ENCODE peak calls at places on chromosomes 2 and 18, in four cellular contexts. P, S, X and N are unnamed samples.

GRCh38 chr2:42928161-42928691 is 135.8 kb upstream of the HAAO start:
- DNase-seq in S (no peak), P (no peak), X (no peak), N (no peak)

GRCh38 chr2:221289389-221289788 is 282.7 kb downstream of the EPHA4 start:
- DNase-seq in S (no peak), X (no peak), P (no peak), N (no peak)

GRCh38 chr18:74397572-74397971 is 59.5 kb downstream of the DIPK1C start:
- DNase-seq in X (no peak), P (no peak), S (no peak), N (no peak)

GRCh38 chr2:29209551-29209950 is 94.3 kb downstream of the CLIP4 start:
- DNase-seq in P (no peak), X (no peak), S (no peak), N (no peak)

GRCh38 chr18:23855721-23856120 is 158.8 kb upstream of the TTC39C start:
- DNase-seq in X (no peak), P (no peak), S (no peak), N (no peak)

GRCh38 chr2:108363900-108364225 is 13.9 kb upstream of the SULT1C4 start:
- DNase-seq in P (no peak), X (no peak), S (no peak), N (no peak)

GRCh38 chr2:80028584-80028983 is 276.0 kb downstream of the LRRTM1 start:
- DNase-seq in S (no peak), P (no peak), X (no peak), N (no peak)

GRCh38 chr2:37790462-37790861 is 119.0 kb upstream of the CDC42EP3 start:
- DNase-seq in S (no peak), P (no peak), X (no peak), N (no peak)

GRCh38 chr2:199818754-199819153 is 32.2 kb downstream of the FTCDNL1 start:
- DNase-seq in P (no peak), X (no peak), S (no peak), N (no peak)

GRCh38 chr2:9820020-9820973 is 23.0 kb upstream of the TAF1B start:
- DNase-seq in S (no peak), P (no peak), X (no peak), N (no peak)

GRCh38 chr2:239724851-239725550 is 300.1 kb downstream of the NDUFA10 start:
- DNase-seq in P (peak; percentile 44), X (no peak), S (no peak), N (no peak)

GRCh38 chr2:8677646-8678592 is 3.9 kb upstream of the ID2 start:
- DNase-seq in X (peak; percentile 18), S (no peak), P (peak; percentile 84), N (no peak)

GRCh38 chr18:23664674-23665073 is 2.0 kb upstream of the ANKRD29 start:
- DNase-seq in X (no peak), P (no peak), S (no peak), N (no peak)

GRCh38 chr2:173963323-173963816 is 1.8 kb downstream of the SP3 start:
- DNase-seq in P (no peak), S (peak; percentile 84), X (peak; percentile 36), N (peak; percentile 53)

GRCh38 chr2:43038034-43038719 is 188.2 kb downstream of the ZFP36L2 start:
- DNase-seq in X (no peak), P (no peak), S (no peak), N (no peak)

GRCh38 chr2:239934571-239935171 is 90.5 kb downstream of the NDUFA10 start:
- DNase-seq in X (no peak), P (peak; percentile 77), S (peak; percentile 46), N (peak; percentile 53)

GRCh38 chr2:72982781-72983499 is 65.6 kb downstream of the EMX1 start:
- DNase-seq in S (no peak), X (no peak), P (no peak), N (no peak)

GRCh38 chr2:144501118-144501517 is 18.8 kb downstream of the ZEB2 start:
- DNase-seq in P (no peak), X (no peak), S (no peak), N (no peak)

GRCh38 chr18:6521804-6522418 is 107.2 kb upstream of the L3MBTL4 start:
- DNase-seq in X (no peak), S (no peak), P (no peak), N (no peak)

GRCh38 chr2:119119999-119120710 is 38.4 kb downstream of the C1QL2 start:
- DNase-seq in S (no peak), X (no peak), P (no peak), N (no peak)

GRCh38 chr2:46364797-46365457 is 67.7 kb downstream of the EPAS1 start:
- DNase-seq in S (peak; percentile 53), X (no peak), P (no peak), N (no peak)

GRCh38 chr2:105329561-105330495 is at the start of gene TGFBRAP1:
- DNase-seq in X (peak; percentile 58), S (peak; percentile 68), P (peak; percentile 71), N (peak; percentile 48)

GRCh38 chr2:148065936-148066335 is 45.0 kb downstream of the MBD5 start:
- DNase-seq in P (no peak), X (no peak), S (no peak), N (no peak)

GRCh38 chr2:224308267-224308911 is 93.5 kb downstream of the FAM124B start:
- DNase-seq in X (no peak), P (no peak), S (no peak), N (no peak)

GRCh38 chr2:191686079-191686478 is 8.1 kb downstream of the NABP1 start:
- DNase-seq in P (no peak), X (no peak), S (no peak), N (no peak)
- H3K27ac ChIP-seq in P (peak overlapping the region; percentile 48), X (no peak overlapping the region), S (peak overlapping the region; percentile 58), N (no peak overlapping the region)

GRCh38 chr18:27184115-27185024 is 738 bp downstream of the CHST9 start:
- DNase-seq in X (no peak), P (no peak), S (no peak), N (no peak)
- H3K4me3 ChIP-seq in X (no peak overlapping the region), P (no peak overlapping the region), S (no peak overlapping the region), N (no peak overlapping the region)

GRCh38 chr18:70931942-70932814 is 643.3 kb downstream of the SOCS6 start:
- DNase-seq in S (peak; percentile 26), P (no peak), X (no peak), N (no peak)
- H3K27me3 ChIP-seq in S (no peaks in the 10 kb centered on the region), P (no peaks in the 10 kb centered on the region), X (no peaks in the 10 kb centered on the region), N (no peaks in the 10 kb centered on the region)

GRCh38 chr2:30365201-30365600 is 81.8 kb upstream of the LCLAT1 start:
- DNase-seq in S (no peak), P (no peak), X (no peak), N (no peak)

GRCh38 chr2:30368258-30368657 is 78.8 kb upstream of the LCLAT1 start:
- DNase-seq in S (no peak), P (no peak), X (no peak), N (no peak)

GRCh38 chr2:30363406-30363805 is 83.6 kb upstream of the LCLAT1 start:
- DNase-seq in X (no peak), S (no peak), P (no peak), N (no peak)

GRCh38 chr2:30367232-30368070 is 79.6 kb upstream of the LCLAT1 start:
- DNase-seq in P (no peak), X (no peak), S (no peak), N (no peak)

DNA sequence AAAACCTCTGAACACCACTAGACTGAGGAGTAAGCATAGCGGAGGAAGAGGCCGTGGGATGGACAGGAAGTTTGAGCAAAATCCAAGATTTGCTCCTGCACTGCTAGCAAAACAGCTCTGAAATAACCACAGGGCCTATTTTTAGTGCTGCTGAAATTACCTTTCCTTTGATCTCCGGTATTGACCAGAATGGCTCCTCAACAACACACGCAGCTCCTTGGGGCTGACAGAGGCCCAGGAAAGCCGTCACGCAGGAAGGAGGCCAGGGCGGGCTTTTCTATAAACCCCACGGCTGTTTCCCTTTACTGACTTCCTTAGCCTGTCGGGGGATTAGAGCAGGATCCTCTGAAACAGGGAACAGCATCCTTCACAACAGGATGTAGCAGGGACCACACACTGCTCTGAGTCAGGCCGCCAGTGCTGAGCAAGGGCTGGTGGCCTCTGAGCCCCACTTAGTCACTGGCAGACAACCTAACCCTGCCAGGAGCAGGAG is 80.8 kb upstream of the LCLAT1 start:
- DNase-seq in X (no peak), P (no peak), S (no peak), N (no peak)
- H3K27ac ChIP-seq in X (no peak overlapping the region), P (peak overlapping the region; percentile 43), S (no peak overlapping the region), N (no peak overlapping the region)

GRCh38 chr2:4122751-4123150 is 419.4 kb downstream of the DCDC2C start:
- DNase-seq in P (no peak), X (no peak), S (no peak), N (no peak)
- H3K4me3 ChIP-seq in P (no peak overlapping the region), X (no peak overlapping the region), S (no peak overlapping the region), N (no peak overlapping the region)